ENCODE peak calls at places on chromosomes 2 and 18, in six cellular contexts. F is HS-5; T is stimulated activated naive CD8-positive, alpha-beta T cell treated with anti-CD3 and anti-CD28 coated beads, Interleukin-15, Interleukin-2, amounts not matched to agents 100 U/mL and 50 U/mL, for 24 hours; D is SHP77; Q is activated effector memory CD4-positive, alpha-beta T cell treated with anti-CD3 and anti-CD28 coated beads, Interleukin-2, amount 50 U/mL, for 16 hours; B is spleen. E is an unnamed sample.

GRCh38 chr2:65630643-65631042 is 198.2 kb upstream of the SPRED2 start:
- DNase-seq in F (peak; percentile 53), T (no peak), D (no peak), Q (no peak), B (no peak), E (no peak)

GRCh38 chr2:163800889-163801498 is 65.2 kb upstream of the FIGN start:
- DNase-seq in F (no peak), T (no peak), D (peak; percentile 24), Q (no peak), B (no peak), E (no peak)

GRCh38 chr18:54479365-54479764 is 111.7 kb upstream of the DYNAP start:
- DNase-seq in F (no peak), T (no peak), D (no peak), Q (no peak), B (no peak), E (no peak)

GRCh38 chr2:159063677-159064076 is 95.2 kb downstream of the TANC1 start:
- DNase-seq in F (no peak), T (no peak), D (no peak), Q (no peak), B (no peak), E (no peak)

GRCh38 chr2:554444-554843 is 122.8 kb downstream of the TMEM18 start:
- DNase-seq in F (no peak), T (no peak), D (no peak), Q (no peak), B (no peak), E (no peak)

GRCh38 chr2:101188683-101189405 is 37.7 kb upstream of the TBC1D8 start:
- DNase-seq in F (peak; percentile 44), T (peak; percentile 19), D (peak; percentile 13), Q (no peak), B (no peak), E (no peak)

GRCh38 chr18:2799369-2799768 is 47.4 kb upstream of the EMILIN2 start:
- DNase-seq in F (no peak), T (no peak), D (no peak), Q (no peak), B (no peak), E (no peak)

GRCh38 chr2:53437371-53437770 is 330.2 kb upstream of the CHAC2 start:
- DNase-seq in F (no peak), T (no peak), D (no peak), Q (no peak), B (no peak), E (no peak)

GRCh38 chr2:61714210-61714609 is 139.7 kb downstream of the FAM161A start:
- DNase-seq in F (no peak), T (no peak), D (no peak), Q (no peak), B (no peak), E (peak; percentile 81)

GRCh38 chr2:5877360-5877759 is 185.2 kb downstream of the SOX11 start:
- DNase-seq in F (no peak), T (no peak), D (no peak), Q (no peak), B (no peak), E (no peak)

GRCh38 chr18:59084286-59084779 is 55.4 kb upstream of the SEC11C start:
- DNase-seq in F (peak; percentile 24), T (peak; percentile 73), D (peak; percentile 91), Q (peak; percentile 87), B (peak; percentile 85), E (peak; percentile 74)

GRCh38 chr2:223894968-223895367 is 50.2 kb downstream of the WDFY1 start:
- DNase-seq in F (no peak), T (no peak), D (no peak), Q (no peak), B (no peak), E (no peak)

E was measured in psoas muscle.